ENCODE peak calls at places on chromosomes 2 and 18, in five cellular contexts. H is neuronal stem cell, I is H9, K is mesenchymal stem cell, B is H1. D is an unnamed sample.

GRCh38 chr2:236516708-236517107 is 52.9 kb upstream of the ACKR3 start:
- DNase-seq in H (no peak), I (no peak), K (no peak), B (no peak), D (no peak)

GRCh38 chr2:238861766-238862315 is 14.0 kb downstream of the TWIST2 start:
- DNase-seq in H (no peak), I (no peak), K (no peak), B (no peak), D (no peak)

GRCh38 chr2:100903534-100904258 is 83.8 kb downstream of the NPAS2 start:
- DNase-seq in H (no peak), I (no peak), K (peak; percentile 76), B (no peak), D (peak; percentile 94)

GRCh38 chr18:50315100-50315871 is 27.8 kb upstream of the CXXC1 start:
- DNase-seq in H (no peak), I (no peak), K (no peak), B (no peak), D (no peak)

GRCh38 chr2:160227252-160227651 is 27.2 kb upstream of the ITGB6 start:
- DNase-seq in H (no peak), I (no peak), K (peak; percentile 71), B (no peak), D (peak; percentile 65)

GRCh38 chr2:30235008-30235655 is 3.8 kb downstream of the LBH start:
- DNase-seq in H (no peak), I (no peak), K (no peak), B (no peak), D (no peak)

GRCh38 chr2:220935789-220936321 is 636.2 kb downstream of the EPHA4 start:
- DNase-seq in H (no peak), I (no peak), K (no peak), B (no peak), D (no peak)

GRCh38 chr2:241030883-241031282 is 32.5 kb downstream of the SNED1 start:
- DNase-seq in H (no peak), I (no peak), K (no peak), B (no peak), D (no peak)

GRCh38 chr2:25078171-25079049 is 36.5 kb downstream of the EFR3B start:
- DNase-seq in H (no peak), I (no peak), K (peak; percentile 78), B (no peak), D (peak; percentile 7)

GRCh38 chr2:96144481-96145027 is 686 bp downstream of the DUSP2 start:
- DNase-seq in H (no peak), I (peak; percentile 52), K (no peak), B (no peak), D (peak; percentile 28)

GRCh38 chr2:163191372-163191771 is 352.8 kb upstream of the KCNH7 start:
- DNase-seq in H (peak; percentile 45), I (no peak), K (peak; percentile 56), B (no peak), D (peak; percentile 41)

GRCh38 chr2:105749583-105750399 is 5.1 kb downstream of the NCK2 start:
- DNase-seq in H (no peak), I (no peak), K (peak; percentile 86), B (no peak), D (no peak)

GRCh38 chr2:191501390-191502168 is 176.4 kb upstream of the NABP1 start:
- DNase-seq in H (no peak), I (no peak), K (peak; percentile 65), B (no peak), D (peak; percentile 52)

GRCh38 chr2:206477296-206477695 is 34.0 kb downstream of the ADAM23 start:
- DNase-seq in H (no peak), I (no peak), K (peak; percentile 51), B (no peak), D (no peak)

GRCh38 chr2:129708221-129708967 is 271.1 kb upstream of the RAB6C start:
- DNase-seq in H (no peak), I (no peak), K (no peak), B (no peak), D (no peak)

GRCh38 chr2:173118385-173118784 is 42.7 kb downstream of the MAP3K20 start:
- DNase-seq in H (no peak), I (no peak), K (no peak), B (no peak), D (no peak)

GRCh38 chr2:155518094-155518493 is 814.4 kb downstream of the NR4A2 start:
- DNase-seq in H (no peak), I (no peak), K (no peak), B (no peak), D (no peak)

GRCh38 chr2:68458962-68459361 is 8.1 kb downstream of the FBXO48 start:
- DNase-seq in H (no peak), I (no peak), K (no peak), B (no peak), D (no peak)

GRCh38 chr18:41165625-41166024 is 789.4 kb upstream of the PIK3C3 start:
- DNase-seq in H (no peak), I (no peak), K (no peak), B (no peak), D (no peak)

GRCh38 chr18:57970356-57971095 is 73.5 kb upstream of the NEDD4L start:
- DNase-seq in H (no peak), I (peak; percentile 68), K (no peak), B (peak; percentile 3), D (peak; percentile 88)

GRCh38 chr2:239178484-239178883 is 222.3 kb downstream of the HDAC4 start:
- DNase-seq in H (no peak), I (no peak), K (no peak), B (no peak), D (no peak)

GRCh38 chr2:715847-716573 is 38.8 kb upstream of the TMEM18 start:
- DNase-seq in H (no peak), I (no peak), K (peak; percentile 20), B (no peak), D (no peak)

GRCh38 chr2:43127208-43127940 is 99.0 kb downstream of the ZFP36L2 start:
- DNase-seq in H (no peak), I (peak; percentile 90), K (no peak), B (peak; percentile 60), D (peak; percentile 45)

GRCh38 chr2:130829020-130829419 is 7.7 kb upstream of the ARHGEF4 start:
- DNase-seq in H (no peak), I (no peak), K (no peak), B (no peak), D (peak; percentile 66)

GRCh38 chr2:189305291-189305943 is 125.9 kb upstream of the COL5A2 start:
- DNase-seq in H (no peak), I (no peak), K (peak; percentile 62), B (no peak), D (peak; percentile 34)

GRCh38 chr18:79588636-79589481 is 90.7 kb upstream of the CTDP1 start:
- DNase-seq in H (peak; percentile 41), I (no peak), K (peak; percentile 82), B (no peak), D (no peak)

GRCh38 chr2:181172676-181173075 is 192.3 kb downstream of the UBE2E3 start:
- DNase-seq in H (no peak), I (no peak), K (no peak), B (no peak), D (no peak)

GRCh38 chr18:63178526-63178880 is 141.1 kb downstream of the BCL2 start:
- DNase-seq in H (no peak), I (no peak), K (no peak), B (no peak), D (no peak)

GRCh38 chr2:69065735-69066336 is 52.9 kb downstream of the ANTXR1 start:
- DNase-seq in H (no peak), I (no peak), K (no peak), B (no peak), D (no peak)

GRCh38 chr2:19988600-19988999 is 1.3 kb downstream of the WDR35 start:
- DNase-seq in H (no peak), I (no peak), K (peak; percentile 20), B (no peak), D (no peak)

DNA sequence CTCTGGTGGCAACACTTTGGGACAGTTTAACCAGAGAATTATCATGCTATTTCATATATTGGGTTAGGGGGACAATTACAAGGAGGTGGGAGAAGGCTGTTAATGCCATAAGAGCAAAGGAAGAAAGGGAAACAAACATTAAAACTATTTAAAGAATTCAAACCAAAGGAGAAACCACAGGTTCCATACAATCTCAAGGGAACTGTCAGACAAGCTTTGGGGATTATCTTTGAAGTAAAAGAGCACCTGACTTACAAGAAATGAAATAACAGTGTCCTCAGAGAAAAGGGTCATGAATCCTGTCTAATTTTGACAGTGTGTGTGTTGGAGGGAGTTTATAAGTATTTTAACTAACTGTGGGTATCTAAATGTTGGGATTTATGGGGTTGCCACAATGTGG is 44.4 kb downstream of the CERS6 start:
- DNase-seq in H (no peak), I (no peak), K (no peak), B (no peak), D (no peak)
- H3K4me2 ChIP-seq in H (no peak overlapping the region), I (no peak overlapping the region), K (no peak overlapping the region), B (no peak overlapping the region), D (no peak overlapping the region)

GRCh38 chr18:76673281-76674005 is 148.9 kb upstream of the ZNF236 start:
- DNase-seq in H (no peak), I (no peak), K (no peak), B (no peak), D (no peak)

GRCh38 chr18:76678248-76678647 is 144.1 kb upstream of the ZNF236 start:
- DNase-seq in H (no peak), I (no peak), K (no peak), B (no peak), D (no peak)

GRCh38 chr18:76672627-76673026 is 149.7 kb upstream of the ZNF236 start:
- DNase-seq in H (no peak), I (no peak), K (peak; percentile 36), B (no peak), D (no peak)

GRCh38 chr18:76670564-76671288 is 151.6 kb upstream of the ZNF236 start:
- DNase-seq in H (no peak), I (no peak), K (no peak), B (no peak), D (no peak)

DNA sequence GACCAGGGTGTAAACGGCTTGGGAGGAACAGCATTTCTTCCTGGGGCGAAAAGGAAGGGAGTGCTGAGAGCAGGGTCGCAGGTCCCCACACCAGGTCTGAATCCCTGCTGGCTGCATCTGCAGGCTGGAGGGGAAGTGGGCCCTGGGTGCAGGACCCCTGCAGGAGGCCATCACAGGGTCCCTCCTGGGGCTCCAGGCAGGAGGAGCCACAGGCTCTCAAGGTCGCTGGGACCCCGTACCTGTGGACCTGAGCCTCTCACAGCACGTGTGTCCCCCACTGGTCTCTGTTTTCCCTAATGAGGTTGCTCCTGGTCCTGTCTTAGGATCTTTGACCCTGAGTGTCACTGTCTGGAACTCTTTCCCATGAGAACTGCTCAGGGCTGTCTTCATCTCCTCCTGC is 147.8 kb upstream of the ZNF236 start:
- DNase-seq in H (no peak), I (no peak), K (no peak), B (no peak), D (no peak)
- H2BK12ac ChIP-seq in H (no peak overlapping the region), I (no peak overlapping the region), K (no peak overlapping the region), B (no peak overlapping the region), D (no peak overlapping the region)

GRCh38 chr2:233082934-233083755 is 23.0 kb downstream of the INPP5D start:
- DNase-seq in H (no peak), I (no peak), K (no peak), B (no peak), D (no peak)
- H3K4me2 ChIP-seq in H (no peak overlapping the region), I (no peak overlapping the region), K (no peak overlapping the region), B (no peak overlapping the region), D (no peak overlapping the region)

DNA sequence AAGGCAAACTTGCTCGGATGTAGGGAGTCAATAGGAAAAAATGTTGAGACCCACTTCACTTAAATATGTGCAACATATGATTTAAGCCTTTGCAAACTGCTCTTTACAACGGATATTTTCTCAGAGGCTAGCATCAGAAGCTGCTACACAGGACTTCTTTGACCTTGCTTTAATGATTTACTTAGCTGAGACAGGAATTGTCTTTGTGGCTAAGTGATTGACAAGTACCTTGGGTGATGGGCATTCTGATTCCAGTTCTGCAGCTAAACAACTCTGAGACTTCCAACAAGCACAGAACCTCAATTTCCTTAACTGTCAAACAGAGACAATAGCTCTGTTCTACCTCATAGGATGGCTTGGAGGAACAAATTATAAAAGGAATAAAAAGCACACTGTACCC is 150.2 kb downstream of the NCKAP5 start:
- DNase-seq in H (no peak), I (no peak), K (no peak), B (no peak), D (no peak)
- H2BK12ac ChIP-seq in H (no peak overlapping the region), I (no peak overlapping the region), K (no peak overlapping the region), B (no peak overlapping the region), D (no peak overlapping the region)